ENCODE peak calls at places on chromosome 14, in four cellular contexts. D, I, R and J are unnamed samples.

GRCh38 chr14:68374682-68375081 is 418.2 kb downstream of the ZFP36L1 start:
- DNase-seq in D (no peak), I (no peak), R (no peak), J (no peak)

GRCh38 chr14:68451676-68452387 is 341.0 kb downstream of the ZFP36L1 start:
- DNase-seq in D (peak; percentile 56), I (no peak), R (no peak), J (no peak)

GRCh38 chr14:79670811-79671210 is 540.5 kb downstream of the DIO2 start:
- DNase-seq in D (no peak), I (no peak), R (no peak), J (no peak)

GRCh38 chr14:55607386-55607785 is 27.4 kb downstream of the KTN1 start:
- DNase-seq in D (no peak), I (no peak), R (no peak), J (no peak)

GRCh38 chr14:75310295-75311059 is 31.8 kb downstream of the FOS start:
- DNase-seq in D (peak; percentile 70), I (peak; percentile 72), R (peak; percentile 74), J (peak; percentile 31)

GRCh38 chr14:60114881-60115280 is 23.2 kb downstream of the PCNX4 start:
- DNase-seq in D (no peak), I (no peak), R (no peak), J (no peak)

GRCh38 chr14:93112891-93113677 is 2.6 kb downstream of the ITPK1 start:
- DNase-seq in D (peak; percentile 89), I (peak; percentile 81), R (peak; percentile 90), J (peak; percentile 73)

GRCh38 chr14:104114421-104115130 is 23.8 kb upstream of the KIF26A start:
- DNase-seq in D (no peak), I (peak; percentile 37), R (no peak), J (no peak)

GRCh38 chr14:18688346-18688745 is 87.4 kb downstream of the OR11H12 start:
- DNase-seq in D (no peak), I (no peak), R (no peak), J (no peak)

GRCh38 chr14:93142854-93143652 is 27.3 kb upstream of the ITPK1 start:
- DNase-seq in D (no peak), I (no peak), R (no peak), J (no peak)

GRCh38 chr14:105589161-105589925 is 63.0 kb downstream of the TMEM121 start:
- DNase-seq in D (no peak), I (no peak), R (no peak), J (no peak)

GRCh38 chr14:46573518-46573917 is 78.1 kb downstream of the RPL10L start:
- DNase-seq in D (no peak), I (no peak), R (no peak), J (no peak)

GRCh38 chr14:78752789-78753188 is 582.6 kb downstream of the NRXN3 start:
- DNase-seq in D (no peak), I (no peak), R (peak; percentile 14), J (no peak)

GRCh38 chr14:74504874-74505617 is 11.5 kb downstream of the ISCA2 start:
- DNase-seq in D (no peak), I (no peak), R (no peak), J (no peak)

GRCh38 chr14:77590845-77591506 is 25.5 kb downstream of the SPTLC2 start:
- DNase-seq in D (no peak), I (no peak), R (no peak), J (no peak)

GRCh38 chr14:104428333-104428851 is 151.2 kb upstream of the C14orf180 start:
- DNase-seq in D (no peak), I (no peak), R (no peak), J (no peak)

GRCh38 chr14:50607181-50607580 is 47.2 kb downstream of the ATL1 start:
- DNase-seq in D (no peak), I (no peak), R (no peak), J (no peak)

DNA sequence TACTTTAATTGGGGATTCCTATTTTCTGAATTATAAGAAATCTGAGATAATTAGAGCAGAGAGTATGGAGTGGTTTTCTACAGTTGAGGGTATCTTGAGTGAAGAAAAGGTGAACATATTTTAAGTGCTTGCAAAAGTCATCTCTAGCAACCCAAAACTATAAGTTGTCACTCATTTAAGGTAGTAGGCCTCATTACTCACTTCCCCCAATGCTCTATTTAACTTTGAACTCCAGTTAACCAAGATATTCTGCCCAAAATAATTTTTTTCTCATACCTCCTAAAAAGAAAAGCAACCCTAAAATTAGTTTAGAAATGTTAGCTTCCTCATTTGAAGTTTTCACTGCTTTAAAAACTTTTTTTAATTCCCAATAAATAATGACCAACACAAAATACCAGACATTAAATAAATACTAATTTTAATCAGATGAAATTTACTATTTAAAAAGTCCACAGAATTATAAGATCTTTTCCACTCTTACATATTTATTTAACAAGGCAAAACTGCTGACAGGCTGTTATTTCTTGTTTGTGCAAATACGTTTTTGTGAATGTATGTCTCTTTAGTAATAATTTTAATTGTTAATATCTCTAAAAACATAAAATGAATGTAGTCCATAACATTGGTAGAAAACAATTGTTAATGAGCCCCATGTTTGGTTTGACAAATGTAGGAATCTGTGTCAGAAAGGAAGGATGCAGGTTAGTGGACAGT is 47.8 kb downstream of the VRK1 start:
- DNase-seq in D (no peak), I (no peak), R (no peak), J (no peak)
- TF ChIP-seq CTCF in D (no peak), I (no peak), R (no peak), J (no peak)

GRCh38 chr14:72607386-72608125 is 286.3 kb downstream of the DPF3 start:
- DNase-seq in D (no peak), I (peak; percentile 32), R (no peak), J (no peak)

GRCh38 chr14:72610096-72610830 is 283.6 kb downstream of the DPF3 start:
- DNase-seq in D (no peak), I (no peak), R (no peak), J (no peak)

GRCh38 chr14:72609205-72609916 is 284.5 kb downstream of the DPF3 start:
- DNase-seq in D (no peak), I (no peak), R (no peak), J (no peak)

GRCh38 chr14:72606879-72607278 is 287.0 kb downstream of the DPF3 start:
- DNase-seq in D (no peak), I (no peak), R (no peak), J (no peak)

DNA sequence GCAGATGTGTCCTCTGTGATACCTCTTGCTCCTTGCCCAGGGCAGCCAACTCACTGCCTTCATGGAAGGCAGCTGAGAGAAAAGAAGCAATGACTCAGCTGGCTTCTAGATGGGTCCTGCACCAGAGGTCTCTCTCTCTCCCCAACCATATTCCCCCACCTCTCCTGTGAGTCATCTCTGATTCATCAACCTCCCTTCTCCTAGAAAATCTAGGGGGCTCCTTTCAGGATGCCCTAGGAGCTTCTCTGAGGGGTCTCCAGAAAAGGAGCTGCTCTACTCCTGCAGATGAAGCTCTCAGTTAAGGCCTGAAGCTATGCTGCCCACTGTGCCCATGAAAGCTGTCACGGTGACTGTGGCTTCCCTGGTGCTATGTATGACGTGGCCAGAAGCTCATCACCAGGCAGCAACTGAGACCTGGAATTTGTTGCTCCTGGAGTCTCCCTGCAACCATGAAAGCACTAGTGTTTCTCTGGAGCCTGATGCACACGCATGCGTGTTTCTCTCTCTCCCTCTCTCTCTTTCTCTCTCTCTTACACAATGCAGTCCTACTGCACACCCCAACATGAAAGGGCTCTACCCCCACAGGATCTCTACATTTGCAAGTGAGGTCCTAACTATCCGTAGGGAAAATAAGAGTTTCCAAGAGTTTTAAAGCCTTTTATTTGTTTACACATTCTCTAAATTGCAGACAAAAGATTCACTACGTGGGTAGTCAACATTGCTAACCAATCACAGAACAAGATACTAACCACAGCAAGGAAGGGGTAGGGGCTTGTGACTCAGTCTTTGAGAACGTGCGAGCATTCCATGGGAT is 285.3 kb downstream of the DPF3 start:
- DNase-seq in D (no peak), I (no peak), R (no peak), J (no peak)
- TF ChIP-seq CTCF in D (no peak), I (no peak), R (no peak), J (no peak)

DNA sequence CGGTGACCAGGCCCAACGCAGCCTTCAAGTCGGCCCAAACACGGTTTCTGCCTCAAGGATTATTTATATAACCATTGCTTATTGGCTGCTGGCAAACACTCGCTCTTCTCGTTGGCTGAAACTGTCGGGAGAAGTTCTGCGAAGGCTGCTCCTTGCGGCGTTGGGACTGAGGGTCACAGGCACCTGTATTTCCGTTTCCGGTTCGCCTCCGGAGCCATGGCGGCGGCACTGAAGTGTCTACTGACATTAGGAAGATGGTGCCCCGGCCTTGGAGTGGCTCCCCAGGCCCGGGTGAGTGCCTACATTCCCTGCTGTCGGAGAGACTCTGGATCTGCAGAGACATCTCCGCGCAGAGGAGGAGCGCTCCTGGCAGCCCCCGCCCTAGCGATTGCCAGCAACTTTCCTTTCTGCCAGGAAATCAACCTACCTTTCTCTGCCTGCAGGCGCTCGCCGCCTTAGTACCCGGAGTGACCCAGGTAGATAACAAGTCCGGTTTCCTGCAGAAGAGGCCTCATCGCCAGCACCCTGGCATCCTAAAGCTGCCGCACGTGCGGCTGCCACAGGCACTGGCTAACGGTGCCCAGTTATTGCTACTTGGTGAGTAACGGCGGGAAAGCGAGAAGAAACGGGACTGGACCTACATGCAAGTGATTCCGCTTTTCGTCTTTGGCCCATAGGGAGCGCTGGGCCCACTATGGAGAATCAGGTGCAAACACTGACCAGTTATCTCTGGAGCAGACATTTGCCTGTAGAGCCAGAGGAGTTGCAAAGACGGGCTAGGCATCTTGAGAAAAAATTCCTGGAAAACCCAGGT is at the start of gene METTL17:
- DNase-seq in D (peak; percentile 84), I (peak; percentile 84), R (peak; percentile 92), J (peak; percentile 80)
- TF ChIP-seq CTCF in D (peak; percentile 5), I (no peak), R (peak; percentile 68), J (peak; percentile 56)

DNA sequence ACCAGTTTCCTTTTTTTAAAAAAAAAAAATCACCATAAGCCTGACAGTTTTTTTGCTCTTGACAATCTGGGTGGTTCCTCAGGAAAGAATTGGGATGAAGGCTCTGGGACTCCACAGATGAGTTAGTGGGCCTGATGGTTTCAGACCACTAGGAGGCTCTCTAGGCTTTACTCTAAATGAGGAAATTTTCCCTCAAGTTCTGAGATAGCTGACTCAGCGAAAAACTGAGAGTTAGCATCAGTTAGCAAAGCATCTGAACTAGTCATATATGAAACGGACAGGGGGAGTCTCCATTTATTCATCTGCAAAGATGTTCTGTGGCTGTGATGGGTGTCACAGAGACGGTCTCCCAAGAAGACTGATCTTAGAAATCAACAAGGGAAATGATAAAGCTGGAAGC is 314.3 kb upstream of the OR4E1 start:
- DNase-seq in D (no peak), I (no peak), R (no peak), J (peak; percentile 14)
- TF ChIP-seq CTCF in D (no peak), I (peak; percentile 41), R (no peak), J (peak; percentile 70)

DNA sequence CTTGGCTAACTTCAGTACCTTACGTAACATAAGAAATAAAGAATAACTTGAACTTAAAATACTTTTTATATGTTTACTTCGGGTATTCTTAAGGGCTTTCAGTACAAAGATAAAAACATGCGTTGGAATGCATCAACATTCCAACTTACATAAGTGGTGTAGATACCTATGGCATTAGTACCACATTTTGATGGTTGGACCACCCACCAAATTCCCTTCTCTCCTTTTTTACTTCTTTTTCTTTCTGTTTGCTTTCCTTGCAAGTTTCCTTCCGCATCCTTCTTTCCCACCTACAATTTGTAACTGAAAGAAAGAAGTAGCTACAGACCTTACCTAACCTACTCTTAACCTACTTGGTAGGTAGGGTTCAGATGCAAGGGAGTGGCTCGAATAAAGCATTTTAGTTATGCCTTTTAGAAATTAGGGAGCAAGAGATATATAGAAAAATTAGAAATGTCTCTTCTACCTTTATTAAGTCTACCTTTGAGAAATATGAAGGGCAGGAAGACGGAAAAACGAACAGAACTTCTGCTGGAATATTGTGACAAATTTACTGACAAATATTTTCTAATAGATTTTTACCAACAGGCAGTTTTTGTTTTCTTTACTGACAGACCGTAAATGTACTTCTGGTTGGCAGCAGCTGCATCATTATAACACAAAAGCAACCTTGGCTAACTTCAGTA is 2.1 kb upstream of the ARHGAP5 start:
- DNase-seq in D (no peak), I (no peak), R (no peak), J (no peak)
- TF ChIP-seq CTCF in D (no peak), I (no peak), R (no peak), J (no peak)